ENCODE peak calls at places on chromosomes 3 and 15, in seven cellular contexts. J is GM19239, Z is M059J, P is GM04504, D is islet precursor cell, L is activated T-helper 1 cell treated with Interleukin-2 at 50 U/mL for 16 hours, N is SHP77. M is an unnamed sample.

GRCh38 chr3:58058654-58059263 is 50.5 kb downstream of the FLNB start:
- DNase-seq in D (peak), P (peak), N (no peak), Z (peak), J (no peak), L (no peak), M (peak)

GRCh38 chr3:81214626-81215025 is 546.8 kb downstream of the GBE1 start:
- DNase-seq in Z (peak), L (no peak), N (no peak), P (no peak), D (no peak), J (no peak), M (no peak)

GRCh38 chr15:39205506-39206371 is 375.1 kb upstream of the THBS1 start:
- DNase-seq in J (no peak), P (no peak), Z (peak), N (no peak), L (no peak), D (no peak), M (no peak)

GRCh38 chr3:62622553-62623174 is 249.3 kb upstream of the FEZF2 start:
- DNase-seq in L (no peak), P (no peak), Z (peak), N (peak), D (no peak), J (peak), M (no peak)

GRCh38 chr3:188348445-188349244 is 194.7 kb downstream of the LPP start:
- DNase-seq in J (no peak), D (peak), L (no peak), Z (peak), N (no peak), P (peak), M (peak)

GRCh38 chr3:8443829-8444791 is 57.5 kb upstream of the LMCD1 start:
- DNase-seq in L (no peak), D (peak), J (no peak), N (peak), P (peak), Z (peak), M (peak)

GRCh38 chr15:58224068-58224467 is 85.9 kb downstream of the AQP9 start:
- DNase-seq in J (no peak), L (no peak), D (no peak), Z (peak), P (no peak), N (no peak), M (no peak)

GRCh38 chr3:185519021-185519420 is 20.2 kb upstream of the TMEM41A start:
- DNase-seq in L (no peak), P (no peak), Z (no peak), J (no peak), N (no peak), D (no peak), M (no peak)

GRCh38 chr15:39429898-39430357 is 151.0 kb upstream of the THBS1 start:
- DNase-seq in P (peak), N (no peak), D (no peak), L (no peak), Z (peak), J (peak), M (peak)

GRCh38 chr15:31301687-31301990 is 25.0 kb upstream of the KLF13 start:
- DNase-seq in J (no peak), Z (no peak), D (no peak), L (no peak), N (no peak), P (no peak), M (no peak)

GRCh38 chr3:150302246-150302645 is 105.9 kb upstream of the TSC22D2 start:
- DNase-seq in D (no peak), Z (no peak), N (no peak), L (no peak), J (no peak), P (no peak), M (no peak)

GRCh38 chr15:95684693-95685115 is 645.8 kb upstream of the NR2F2 start:
- DNase-seq in J (no peak), Z (peak), P (peak), N (no peak), L (no peak), D (no peak), M (peak)

GRCh38 chr3:140351466-140351865 is 326.4 kb upstream of the TRIM42 start:
- DNase-seq in L (no peak), N (no peak), P (no peak), Z (no peak), J (no peak), D (peak), M (no peak)

GRCh38 chr3:33001889-33002288 is 50.4 kb downstream of the CCR4 start:
- DNase-seq in D (no peak), J (peak), P (no peak), L (no peak), N (no peak), Z (no peak), M (no peak)

GRCh38 chr3:133383175-133383574 is 16.7 kb upstream of the BFSP2 start:
- DNase-seq in Z (no peak), J (no peak), N (no peak), D (peak), P (no peak), L (no peak), M (no peak)

GRCh38 chr15:82040862-82041261 is 5.0 kb downstream of the MEX3B start:
- DNase-seq in L (no peak), D (peak), J (no peak), P (no peak), N (peak), Z (no peak), M (no peak)

GRCh38 chr3:71602256-71602655 is 18.7 kb upstream of the FOXP1 start:
- DNase-seq in D (no peak), Z (peak), J (no peak), P (no peak), N (no peak), L (no peak), M (no peak)

GRCh38 chr3:61277411-61277810 is 26.2 kb upstream of the FHIT start:
- DNase-seq in P (no peak), Z (no peak), N (no peak), L (no peak), D (no peak), J (no peak), M (no peak)

GRCh38 chr15:79091204-79091867 is 756 bp upstream of the RASGRF1 start:
- DNase-seq in P (no peak), J (no peak), L (no peak), Z (peak), N (no peak), D (peak), M (no peak)

GRCh38 chr3:63687569-63688233 is 35.2 kb downstream of the SNTN start:
- DNase-seq in Z (peak), N (no peak), D (no peak), L (no peak), P (peak), J (no peak), M (peak)

GRCh38 chr3:171976526-171976925 is 62.9 kb upstream of the FNDC3B start:
- DNase-seq in D (no peak), P (peak), L (no peak), N (no peak), Z (peak), J (no peak), M (no peak)

M was measured in GM04503.